ENCODE peak calls at places on chromosomes 6 and 20, in four cellular contexts. H, L, F and Q are unnamed samples.

GRCh38 chr20:10555865-10556308 is 117.9 kb downstream of the JAG1 start:
- DNase-seq in F (no peak), H (no peak), L (peak), Q (peak)

GRCh38 chr20:61284752-61285151 is 32.7 kb downstream of the CDH4 start:
- DNase-seq in H (no peak), L (no peak), F (no peak), Q (no peak)

GRCh38 chr6:2157441-2158127 is 87.8 kb downstream of the GMDS start:
- DNase-seq in L (peak), H (peak), F (no peak), Q (no peak)

GRCh38 chr6:47260021-47260420 is 49.7 kb downstream of the TNFRSF21 start:
- DNase-seq in F (no peak), H (no peak), L (no peak), Q (no peak)

GRCh38 chr20:49599746-49600113 is 31.8 kb upstream of the PTGIS start:
- DNase-seq in F (no peak), L (no peak), H (no peak), Q (no peak)

GRCh38 chr6:11362481-11363018 is 130.1 kb upstream of the NEDD9 start:
- DNase-seq in F (no peak), H (no peak), L (no peak), Q (no peak)

GRCh38 chr6:40477246-40478126 is 109.7 kb downstream of the LRFN2 start:
- DNase-seq in F (no peak), L (no peak), H (no peak), Q (no peak)

GRCh38 chr6:168020242-168020641 is 22.8 kb downstream of the KIF25 start:
- DNase-seq in F (no peak), H (no peak), L (no peak), Q (no peak)

GRCh38 chr6:130749402-130749801 is 77.8 kb upstream of the SMLR1 start:
- DNase-seq in H (no peak), L (peak), F (no peak), Q (peak)

GRCh38 chr6:103124471-103124870 is 1731.0 kb downstream of the GRIK2 start:
- DNase-seq in H (no peak), L (no peak), F (no peak), Q (no peak)

GRCh38 chr6:103122766-103123601 is 1729.5 kb downstream of the GRIK2 start:
- DNase-seq in H (no peak), F (peak), L (peak), Q (peak)
- TF ChIP-seq RAD21 in H (peak), F (no peak), L (no peak), Q (peak)

DNA sequence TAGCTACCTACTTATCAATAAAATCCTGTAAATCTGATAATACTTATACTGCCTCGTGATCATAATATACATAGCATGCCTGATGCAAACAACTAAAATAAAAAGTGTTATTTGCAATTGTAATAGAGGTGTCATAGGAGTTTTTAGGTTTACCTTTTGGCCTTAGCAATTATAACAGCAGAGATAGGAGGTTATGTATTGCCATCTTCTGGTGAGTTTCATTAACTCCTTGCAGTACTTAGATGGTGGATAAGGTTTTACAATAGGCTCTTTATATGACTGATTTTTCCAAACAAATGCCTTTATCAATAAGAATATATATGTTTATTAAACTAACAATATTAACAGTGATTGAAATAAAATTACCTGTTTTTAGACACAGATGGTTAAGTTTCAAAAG is 27.8 kb upstream of the MYCT1 start:
- DNase-seq in H (no peak), L (peak), F (no peak), Q (peak)
- TF ChIP-seq SMC3 in H (no peak), L (no peak), F (no peak), Q (peak)

GRCh38 chr6:126628125-126628524 is 288.2 kb downstream of the CENPW start:
- DNase-seq in F (no peak), H (no peak), L (no peak), Q (peak)

GRCh38 chr6:126620747-126621146 is 280.8 kb downstream of the CENPW start:
- DNase-seq in L (no peak), H (no peak), F (no peak), Q (no peak)

GRCh38 chr6:126625019-126625418 is 285.1 kb downstream of the CENPW start:
- DNase-seq in L (no peak), F (no peak), H (no peak), Q (peak)
- TF ChIP-seq REST in L (peak), F (no peak), H (peak), Q (peak)

GRCh38 chr6:53331678-53332077 is 17.1 kb downstream of the ELOVL5 start:
- DNase-seq in F (no peak), L (no peak), H (no peak), Q (no peak)

GRCh38 chr6:53338304-53338703 is 10.4 kb downstream of the ELOVL5 start:
- DNase-seq in F (no peak), H (no peak), L (no peak), Q (no peak)

GRCh38 chr6:53336070-53336469 is 12.7 kb downstream of the ELOVL5 start:
- DNase-seq in H (no peak), F (no peak), L (no peak), Q (no peak)

GRCh38 chr6:53333439-53334408 is 15.0 kb downstream of the ELOVL5 start:
- DNase-seq in H (no peak), F (no peak), L (peak), Q (no peak)

DNA sequence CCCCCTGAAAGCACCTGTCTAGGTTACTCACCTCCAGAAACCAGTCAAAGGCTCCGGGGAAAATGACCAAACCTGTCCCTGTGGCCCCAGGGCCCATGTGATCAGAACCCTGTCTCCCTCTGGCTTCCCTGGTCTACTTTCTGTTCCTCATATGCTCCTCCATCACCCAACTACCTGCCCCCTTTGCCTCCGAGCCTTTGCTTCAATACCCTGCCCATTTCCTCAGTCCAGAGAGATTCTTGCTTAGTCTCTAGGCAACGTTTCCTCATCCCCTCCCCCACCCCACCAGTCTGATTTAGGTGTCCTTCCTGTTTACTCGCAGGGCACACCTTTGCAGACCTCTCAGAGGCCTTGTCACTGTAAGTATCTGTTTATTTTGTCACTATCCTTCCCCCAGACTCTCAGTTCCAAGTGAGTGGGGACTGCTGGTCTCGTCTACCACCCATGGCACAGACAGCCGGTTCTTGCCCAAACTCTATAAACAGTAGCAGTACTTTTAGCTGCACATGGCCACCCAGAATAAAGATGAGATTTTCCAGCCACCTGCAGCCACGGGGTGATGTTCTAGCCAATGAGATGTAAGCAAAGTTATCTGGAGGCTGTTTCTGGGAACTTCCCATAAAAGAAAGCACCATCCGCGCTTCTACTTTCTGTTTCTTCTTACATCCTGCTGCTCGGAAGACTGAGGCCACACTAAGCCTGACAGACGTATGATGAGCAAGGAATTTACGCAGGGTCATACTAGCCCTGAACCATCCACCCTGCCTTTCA is 13.3 kb downstream of the ELOVL5 start:
- DNase-seq in F (no peak), L (no peak), H (peak), Q (no peak)
- TF ChIP-seq RAD21 in F (no peak), L (no peak), H (no peak), Q (no peak)

GRCh38 chr6:134477991-134478635 is 160.2 kb upstream of the SGK1 start:
- DNase-seq in L (no peak), F (no peak), H (no peak), Q (no peak)
- TF ChIP-seq SMC3 in L (no peak), F (no peak), H (no peak), Q (no peak)

GRCh38 chr20:62407221-62407992 is at the start of gene CABLES2:
- DNase-seq in F (peak), H (peak), L (peak), Q (peak)
- TF ChIP-seq REST in F (peak), H (peak), L (no peak), Q (no peak)

DNA sequence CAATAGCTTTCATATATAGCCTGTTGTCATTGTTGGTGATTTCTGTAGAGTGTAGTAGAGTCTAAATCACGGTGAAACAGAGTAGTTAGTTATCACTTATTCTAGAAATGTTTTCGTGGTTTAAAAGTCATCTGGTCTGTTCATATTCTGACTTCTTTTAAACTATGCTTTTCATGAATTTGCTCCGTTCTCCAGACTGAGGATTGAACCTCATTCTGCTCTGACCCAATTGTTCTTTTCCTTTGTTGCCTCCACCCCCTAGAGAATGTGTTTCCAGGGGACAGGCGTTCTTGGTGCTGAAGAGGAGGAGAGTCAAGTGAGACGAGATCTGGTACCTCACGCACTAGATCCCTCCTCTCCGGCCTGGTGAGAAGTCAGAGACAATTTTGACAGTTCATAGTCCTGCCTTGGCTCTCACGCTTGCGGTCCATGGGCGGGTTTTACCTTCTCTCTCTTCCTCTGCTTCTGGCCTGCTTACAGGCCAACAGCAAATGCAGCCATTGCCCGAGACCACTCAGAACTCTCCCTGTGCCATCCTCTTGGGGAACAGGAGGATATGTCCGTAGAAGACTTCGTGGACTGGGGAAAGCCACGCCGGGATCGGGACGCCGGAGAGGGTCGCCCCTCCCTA is 609 bp upstream of the ZNF292 start:
- DNase-seq in F (peak), H (peak), L (no peak), Q (peak)
- TF ChIP-seq RAD21 in F (no peak), H (no peak), L (no peak), Q (no peak)